ENCODE peak calls at places on chromosomes 4 and X, in seven cellular contexts. N, K, X, C, Q, J and E are unnamed samples.

GRCh38 chr4:15778742-15779231 is 659 bp downstream of the CD38 start:
- DNase-seq in N (no peak), K (peak), X (peak), C (no peak), Q (no peak), J (no peak), E (peak)

GRCh38 chr4:139299536-139299935 is 1.8 kb upstream of the NAA15 start:
- DNase-seq in N (no peak), K (no peak), X (no peak), C (peak), Q (no peak), J (no peak), E (no peak)

GRCh38 chrX:132266583-132267355 is 47.5 kb upstream of the RAP2C start:
- DNase-seq in N (no peak), K (no peak), X (no peak), C (peak), Q (no peak), J (no peak), E (no peak)

GRCh38 chr4:10584042-10584441 is 100.5 kb downstream of the CLNK start:
- DNase-seq in N (no peak), K (no peak), X (peak), C (peak), Q (no peak), J (no peak), E (peak)

GRCh38 chr4:78220283-78220682 is 163.2 kb downstream of the FRAS1 start:
- DNase-seq in N (no peak), K (no peak), X (no peak), C (no peak), Q (no peak), J (no peak), E (no peak)

GRCh38 chr4:70992354-70992753 is 1.1 kb upstream of the DCK start:
- DNase-seq in N (no peak), K (no peak), X (peak), C (no peak), Q (no peak), J (no peak), E (no peak)

GRCh38 chrX:115067812-115068211 is 50.4 kb upstream of the IL13RA2 start:
- DNase-seq in N (no peak), K (no peak), X (no peak), C (peak), Q (no peak), J (no peak), E (no peak)

GRCh38 chr4:18234108-18234507 is 212.6 kb upstream of the LCORL start:
- DNase-seq in N (no peak), K (no peak), X (no peak), C (no peak), Q (no peak), J (no peak), E (no peak)

GRCh38 chrX:151031365-151031975 is 48.3 kb downstream of the HMGB3 start:
- DNase-seq in N (no peak), K (no peak), X (no peak), C (no peak), Q (no peak), J (no peak), E (no peak)

GRCh38 chrX:56978172-56978571 is 17.2 kb downstream of the SPIN3 start:
- DNase-seq in N (no peak), K (peak), X (peak), C (peak), Q (peak), J (no peak), E (peak)

GRCh38 chr4:113957961-113958360 is 21.5 kb downstream of the ARSJ start:
- DNase-seq in N (no peak), K (no peak), X (no peak), C (peak), Q (no peak), J (no peak), E (no peak)

GRCh38 chr4:150367326-150367725 is 214.6 kb upstream of the MAB21L2 start:
- DNase-seq in N (no peak), K (no peak), X (no peak), C (no peak), Q (no peak), J (no peak), E (no peak)

GRCh38 chrX:124239324-124239723 is 93.1 kb upstream of the TEX13D start:
- DNase-seq in N (no peak), K (no peak), X (no peak), C (no peak), Q (no peak), J (no peak), E (no peak)

DNA sequence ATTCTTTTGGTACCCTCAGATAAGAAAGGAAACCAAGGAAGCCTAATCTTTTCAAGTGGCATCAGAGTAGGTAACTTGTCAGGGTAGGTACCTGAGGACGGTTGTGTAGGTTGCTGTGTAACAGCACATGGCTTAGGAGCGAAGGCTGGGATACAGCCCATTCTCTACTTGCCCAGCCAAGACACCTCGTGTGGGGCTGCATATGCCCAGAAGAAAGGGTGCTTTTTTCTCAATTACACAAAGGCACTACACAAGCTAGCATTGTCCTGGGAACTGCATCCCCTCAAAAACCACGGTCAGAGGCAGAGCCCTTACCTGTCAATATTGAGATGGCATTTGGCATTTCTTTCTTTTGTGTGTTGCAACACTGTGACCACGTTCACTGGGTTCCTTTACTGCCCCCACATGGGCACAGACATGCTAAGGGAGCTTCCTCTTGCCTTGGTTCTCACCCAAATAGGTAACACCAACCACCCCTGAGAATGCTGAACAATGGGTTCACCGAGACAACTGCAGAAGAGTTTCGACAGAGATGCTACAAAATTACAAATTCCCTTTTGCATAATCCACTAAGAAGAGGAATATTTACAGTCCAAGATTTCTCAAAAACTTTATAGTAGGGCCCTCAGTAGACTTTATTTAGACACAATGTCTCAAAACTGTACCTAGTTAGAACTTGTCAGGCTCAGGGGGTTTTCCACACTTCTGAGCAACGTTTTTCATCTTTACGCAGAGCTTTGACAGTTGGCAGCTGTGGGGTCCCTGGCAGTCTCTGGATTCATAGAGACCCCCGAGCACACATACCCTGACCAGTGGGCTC is 35.8 kb upstream of the TNIP3 start:
- DNase-seq in N (no peak), K (no peak), X (no peak), C (no peak), Q (no peak), J (no peak), E (no peak)
- TF ChIP-seq CTCF in N (no peak), K (no peak), X (no peak), C (no peak), Q (no peak), J (no peak), E (no peak)

DNA sequence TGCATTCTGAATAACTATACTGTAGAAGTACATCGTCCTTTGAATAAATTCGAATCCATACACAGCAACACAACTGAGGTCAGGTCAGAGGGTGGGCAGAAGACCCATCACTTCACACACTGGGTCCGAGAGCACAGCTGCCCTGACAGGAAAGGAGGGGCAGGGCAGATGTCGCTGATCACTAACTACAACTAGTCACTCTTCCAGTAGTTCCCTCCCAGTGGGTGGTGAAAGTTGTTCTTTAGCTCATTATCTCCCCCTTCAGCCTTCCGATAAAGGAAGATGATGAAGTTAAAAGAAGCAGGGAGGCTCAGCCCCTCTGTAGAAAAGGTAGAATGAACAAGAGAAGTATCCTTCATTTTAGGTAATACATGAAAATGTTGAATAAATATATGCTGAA is 278.9 kb downstream of the INPP4B start:
- DNase-seq in N (no peak), K (no peak), X (peak), C (no peak), Q (no peak), J (no peak), E (peak)
- TF ChIP-seq CTCF in N (no peak), K (no peak), X (no peak), C (no peak), Q (no peak), J (no peak), E (no peak)

GRCh38 chr4:880684-881405 is 51.3 kb downstream of the GAK start:
- DNase-seq in N (no peak), K (no peak), X (no peak), C (no peak), Q (no peak), J (no peak), E (no peak)
- TF ChIP-seq CTCF in N (no peak), K (no peak), X (no peak), C (no peak), Q (no peak), J (no peak), E (no peak)

GRCh38 chrX:38939067-38939466 is 137.8 kb downstream of the MID1IP1 start:
- DNase-seq in N (no peak), K (no peak), X (no peak), C (peak), Q (no peak), J (no peak), E (no peak)
- TF ChIP-seq CTCF in N (no peak), K (no peak), X (no peak), C (no peak), Q (no peak), J (no peak), E (no peak)

GRCh38 chr4:184280104-184280503 is 62.4 kb upstream of the ENPP6 start:
- DNase-seq in N (no peak), K (no peak), X (no peak), C (no peak), Q (no peak), J (no peak), E (no peak)

GRCh38 chr4:184274288-184274951 is 56.7 kb upstream of the ENPP6 start:
- DNase-seq in N (no peak), K (no peak), X (no peak), C (no peak), Q (no peak), J (no peak), E (no peak)

GRCh38 chr4:184273166-184274147 is 55.8 kb upstream of the ENPP6 start:
- DNase-seq in N (no peak), K (no peak), X (no peak), C (no peak), Q (no peak), J (no peak), E (no peak)

GRCh38 chr4:184279496-184280082 is 61.9 kb upstream of the ENPP6 start:
- DNase-seq in N (no peak), K (no peak), X (no peak), C (no peak), Q (no peak), J (no peak), E (no peak)

GRCh38 chr4:184275766-184276165 is 58.1 kb upstream of the ENPP6 start:
- DNase-seq in N (no peak), K (no peak), X (no peak), C (peak), Q (no peak), J (no peak), E (no peak)
- TF ChIP-seq CTCF in N (no peak), K (no peak), X (no peak), C (no peak), Q (no peak), J (no peak), E (no peak)

DNA sequence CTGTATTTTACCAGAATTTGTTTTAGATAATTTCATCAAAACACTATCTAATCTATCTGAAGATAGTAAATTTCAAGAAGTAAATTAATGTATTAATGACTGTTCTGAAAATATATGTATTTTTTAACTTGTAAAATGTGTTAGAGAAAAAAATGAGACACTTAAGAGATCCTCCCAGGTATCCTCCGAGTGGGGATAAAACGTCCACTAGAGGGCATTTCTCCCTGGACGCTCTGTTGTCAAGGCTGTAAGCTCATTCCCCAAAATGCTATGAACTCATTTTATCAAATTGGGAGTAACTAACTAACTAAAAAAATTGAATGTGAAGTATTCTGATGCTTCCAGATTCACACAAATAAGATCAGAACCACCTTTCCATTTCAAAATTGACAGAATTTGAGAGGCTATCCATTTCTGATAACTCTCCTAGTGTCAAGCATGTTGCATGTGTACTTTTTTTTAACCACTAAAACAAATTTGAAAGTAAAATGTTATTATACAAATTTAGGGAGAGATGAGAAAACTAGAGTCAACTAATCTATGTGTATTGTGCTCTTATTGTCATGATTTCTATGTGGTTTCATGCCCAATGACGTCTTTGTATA is 337.3 kb upstream of the HS3ST1 start:
- DNase-seq in N (no peak), K (peak), X (peak), C (peak), Q (peak), J (no peak), E (no peak)
- TF ChIP-seq CTCF in N (peak), K (peak), X (peak), C (peak), Q (peak), J (peak), E (peak)

DNA sequence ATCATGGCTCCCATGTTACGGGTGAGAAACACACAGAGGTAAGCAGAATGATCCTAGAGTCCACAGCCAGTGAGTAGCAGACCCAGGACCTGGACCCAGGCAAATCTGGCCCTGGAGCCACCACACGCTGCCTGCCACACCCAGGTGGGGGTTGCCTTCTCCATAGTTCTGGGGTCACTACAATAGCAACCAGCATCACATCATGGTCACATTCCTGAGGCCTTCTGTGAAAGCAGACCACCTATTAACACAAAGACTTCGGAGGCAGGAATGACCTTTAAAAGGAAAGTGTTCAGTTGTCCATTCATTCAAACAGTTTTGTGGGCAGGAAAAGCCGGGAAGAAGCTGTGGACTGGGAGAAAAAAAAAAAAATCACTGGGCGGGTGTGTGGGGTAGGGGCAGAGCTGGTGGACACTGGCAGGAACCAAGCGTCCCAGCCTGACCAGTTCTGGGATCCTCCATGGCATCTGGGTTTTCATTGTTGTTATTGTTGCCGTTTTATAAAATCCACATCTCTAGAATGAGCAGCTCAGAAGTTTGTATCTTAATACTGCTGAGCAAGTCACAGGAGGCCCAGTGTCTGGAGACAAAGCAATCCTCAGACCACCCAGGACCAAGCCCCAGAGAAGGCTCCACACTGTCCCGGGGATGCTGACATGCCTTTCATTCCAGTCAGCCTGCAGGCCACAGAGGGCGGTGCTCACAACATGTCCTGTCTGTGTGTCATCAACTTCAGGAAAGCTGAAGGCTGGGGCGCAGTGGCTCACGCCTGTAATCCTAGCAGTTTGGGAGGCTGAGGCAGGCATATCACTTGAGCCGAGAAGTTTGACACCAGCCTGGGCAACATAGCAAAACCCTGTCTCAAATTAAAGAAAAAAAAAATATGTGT is 67.0 kb downstream of the SEL1L3 start:
- DNase-seq in N (no peak), K (no peak), X (no peak), C (peak), Q (peak), J (no peak), E (no peak)
- TF ChIP-seq CTCF in N (peak), K (no peak), X (no peak), C (no peak), Q (no peak), J (no peak), E (no peak)

GRCh38 chr4:181008164-181008563 is 1235.0 kb upstream of the TENM3 start:
- DNase-seq in N (no peak), K (no peak), X (no peak), C (no peak), Q (no peak), J (no peak), E (no peak)
- TF ChIP-seq CTCF in N (no peak), K (no peak), X (no peak), C (no peak), Q (no peak), J (no peak), E (no peak)

GRCh38 chrX:67723580-67724351 is 179.9 kb downstream of the AR start:
- DNase-seq in N (no peak), K (no peak), X (no peak), C (no peak), Q (no peak), J (no peak), E (no peak)

GRCh38 chrX:67725471-67725870 is 181.7 kb downstream of the AR start:
- DNase-seq in N (no peak), K (no peak), X (no peak), C (no peak), Q (no peak), J (no peak), E (no peak)

GRCh38 chrX:67727576-67727975 is 183.8 kb downstream of the AR start:
- DNase-seq in N (no peak), K (no peak), X (no peak), C (no peak), Q (no peak), J (no peak), E (no peak)

GRCh38 chrX:67726028-67726427 is 182.2 kb downstream of the AR start:
- DNase-seq in N (no peak), K (no peak), X (no peak), C (no peak), Q (no peak), J (no peak), E (no peak)

DNA sequence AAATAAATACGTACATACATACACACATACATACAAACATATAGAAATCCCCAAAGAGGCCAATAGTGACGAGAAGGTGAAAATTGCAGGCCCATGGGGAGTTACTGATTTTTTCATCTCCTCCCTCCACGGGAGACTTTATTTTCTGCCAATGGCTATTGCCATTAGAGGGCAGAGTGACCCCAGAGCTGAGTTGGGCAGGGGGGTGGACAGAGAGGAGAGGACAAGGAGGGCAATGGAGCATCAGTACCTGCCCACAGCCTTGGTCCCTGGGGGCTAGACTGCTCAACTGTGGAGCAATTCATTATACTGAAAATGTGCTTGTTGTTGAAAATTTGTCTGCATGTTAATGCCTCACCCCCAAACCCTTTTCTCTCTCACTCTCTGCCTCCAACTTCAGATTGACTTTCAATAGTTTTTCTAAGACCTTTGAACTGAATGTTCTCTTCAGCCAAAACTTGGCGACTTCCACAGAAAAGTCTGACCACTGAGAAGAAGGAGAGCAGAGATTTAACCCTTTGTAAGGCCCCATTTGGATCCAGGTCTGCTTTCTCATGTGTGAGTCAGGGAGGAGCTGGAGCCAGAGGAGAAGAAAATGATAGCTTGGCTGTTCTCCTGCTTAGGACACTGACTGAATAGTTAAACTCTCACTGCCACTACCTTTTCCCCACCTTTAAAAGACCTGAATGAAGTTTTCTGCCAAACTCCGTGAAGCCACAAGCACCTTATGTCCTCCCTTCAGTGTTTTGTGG is 180.7 kb downstream of the AR start:
- DNase-seq in N (no peak), K (no peak), X (no peak), C (no peak), Q (no peak), J (no peak), E (no peak)
- TF ChIP-seq CTCF in N (no peak), K (no peak), X (no peak), C (no peak), Q (no peak), J (no peak), E (no peak)

DNA sequence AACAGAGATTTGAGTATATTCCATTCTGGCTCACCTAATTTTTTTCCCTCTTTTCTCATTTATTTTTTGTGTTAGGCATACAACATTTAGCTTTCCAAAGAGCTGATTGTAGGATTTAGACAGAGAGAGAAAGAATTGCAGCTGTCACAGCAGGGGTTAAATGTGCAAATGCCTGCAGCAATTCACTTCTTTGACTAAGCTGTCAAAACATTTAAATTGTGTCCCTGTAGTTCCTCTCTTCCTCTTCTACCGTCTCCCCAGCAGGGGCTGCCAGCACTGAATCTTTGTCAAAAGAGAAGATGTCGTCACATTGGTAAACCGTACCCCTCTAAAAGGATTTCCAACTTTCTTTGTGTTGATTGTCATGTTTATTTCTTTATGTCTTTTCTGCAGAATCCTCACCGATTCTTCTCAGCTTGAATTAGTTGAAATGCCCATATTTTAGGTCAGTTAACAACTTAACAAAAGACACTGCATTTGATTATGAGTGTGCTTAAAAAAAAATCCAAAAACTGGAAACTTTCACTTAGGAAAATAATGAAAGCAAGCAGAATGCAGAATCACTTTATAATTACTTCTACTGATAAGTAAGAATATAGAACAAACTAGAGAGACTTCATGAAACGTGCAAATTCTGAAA is 111.1 kb upstream of the PTPN13 start:
- DNase-seq in N (no peak), K (peak), X (no peak), C (no peak), Q (peak), J (no peak), E (no peak)
- TF ChIP-seq CTCF in N (peak), K (peak), X (no peak), C (peak), Q (peak), J (no peak), E (no peak)